ENCODE peak calls at places on chromosomes 16 and 17, in ten cellular contexts. F is ascending aorta, G is astrocyte, L is IMR-90, H is dorsolateral prefrontal cortex, V is lung, S is AG04450, D is A549, Z is colonic mucosa, N is body of pancreas. P is an unnamed sample.

GRCh38 chr17:40015005-40015997 is at the start of gene CSF3:
- DNase-seq in F (no peak), Z (peak; percentile 75), G (no peak), L (no peak), D (no peak), H (no peak), V (no peak), N (peak; percentile 55), S (no peak), P (no peak)

GRCh38 chr16:27400751-27401620 is 988 bp upstream of the IL21R start:
- DNase-seq in V (no peak), N (no peak), Z (no peak), L (peak; percentile 40), G (peak; percentile 70), F (no peak), S (no peak), H (no peak), D (no peak), P (no peak)

GRCh38 chr16:1308036-1308976 is 1.1 kb upstream of the UBE2I start:
- DNase-seq in V (no peak), G (peak; percentile 46), D (peak; percentile 90), N (no peak), H (no peak), S (no peak), L (peak; percentile 16), Z (no peak), F (no peak), P (no peak)

GRCh38 chr17:27497696-27498095 is 41.4 kb downstream of the KSR1 start:
- DNase-seq in D (no peak), G (no peak), V (no peak), N (no peak), L (no peak), H (no peak), Z (no peak), F (no peak), S (no peak), P (no peak)

GRCh38 chr16:47970291-47970931 is 185.4 kb downstream of the ABCC12 start:
- DNase-seq in H (no peak), S (peak; percentile 13), D (peak; percentile 44), F (no peak), V (no peak), Z (no peak), L (peak; percentile 47), G (peak; percentile 36), N (no peak), P (no peak)

GRCh38 chr17:38667099-38667786 is 7.5 kb downstream of the EPOP start:
- DNase-seq in N (peak; percentile 74), F (no peak), Z (peak; percentile 65), V (peak; percentile 70), D (peak; percentile 82), L (peak; percentile 70), G (peak; percentile 39), H (peak; percentile 75), S (peak; percentile 42), P (peak; percentile 49)

GRCh38 chr17:13776027-13776551 is 174.4 kb upstream of the HS3ST3A1 start:
- DNase-seq in N (no peak), S (no peak), L (no peak), H (no peak), F (no peak), D (no peak), G (no peak), Z (no peak), V (no peak), P (peak; percentile 20)

GRCh38 chr17:9151091-9151490 is 129.8 kb downstream of the NTN1 start:
- DNase-seq in N (no peak), D (no peak), H (no peak), S (no peak), L (no peak), Z (no peak), F (no peak), G (no peak), V (no peak), P (no peak)

GRCh38 chr16:4663756-4664465 is 29.5 kb upstream of the NUDT16L1 start:
- DNase-seq in G (no peak), N (no peak), S (no peak), L (no peak), F (peak; percentile 29), V (peak; percentile 51), Z (peak; percentile 60), D (no peak), H (no peak), P (peak; percentile 53)

GRCh38 chr16:84918006-84918909 is 93.1 kb downstream of the ZDHHC7 start:
- DNase-seq in G (no peak), Z (no peak), F (no peak), S (no peak), V (no peak), N (no peak), H (no peak), D (no peak), L (no peak), P (no peak)

GRCh38 chr17:38728290-38728831 is 1.8 kb upstream of the CISD3 start:
- DNase-seq in H (no peak), S (no peak), N (no peak), L (no peak), F (no peak), D (no peak), Z (no peak), V (no peak), G (no peak), P (no peak)

GRCh38 chr17:42577140-42577531 is 393 bp downstream of the PSMC3IP start:
- DNase-seq in S (no peak), D (no peak), L (no peak), G (no peak), H (no peak), N (no peak), V (no peak), F (no peak), Z (no peak), P (no peak)

DNA sequence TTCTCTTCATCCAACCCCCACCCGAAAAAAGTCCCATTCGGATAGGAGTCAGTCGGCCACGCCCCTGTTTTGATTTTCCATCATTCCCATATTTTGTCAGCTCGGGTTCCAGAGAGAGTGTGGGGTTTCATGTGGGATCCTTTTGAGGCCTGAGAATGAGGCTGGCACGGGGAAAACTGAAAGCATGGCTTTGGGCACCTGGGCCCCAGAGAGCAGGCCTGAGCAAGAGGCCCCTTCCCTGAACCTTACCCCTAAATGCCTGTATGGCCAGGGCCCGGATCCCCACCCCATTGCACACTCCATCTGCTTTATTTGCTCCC is 4.6 kb upstream of the HOXB4 start:
- DNase-seq in N (no peak), F (no peak), L (no peak), Z (no peak), V (no peak), D (no peak), S (no peak), G (no peak), H (no peak), P (no peak)
- H3K4me3 ChIP-seq in N (no peak overlapping the region), F (peak overlapping the region; percentile 67), L (peak overlapping the region; percentile 92), Z (peak overlapping the region; percentile 39), V (no peak overlapping the region), D (no peak overlapping the region), S (peak overlapping the region; percentile 90), G (peak overlapping the region; percentile 54), H (no peak overlapping the region), P (peak overlapping the region; percentile 58)

GRCh38 chr16:70728145-70728544 is 42.3 kb upstream of the MTSS2 start:
- DNase-seq in S (no peak), F (no peak), D (no peak), L (no peak), H (no peak), V (no peak), G (no peak), Z (no peak), N (no peak), P (no peak)
- TF ChIP-seq CTCF in S (no peak), F (no peak), D (no peak), L (no peak), H (no peak), V (no peak), G (no peak), Z (no peak), N (no peak), P (no peak)

DNA sequence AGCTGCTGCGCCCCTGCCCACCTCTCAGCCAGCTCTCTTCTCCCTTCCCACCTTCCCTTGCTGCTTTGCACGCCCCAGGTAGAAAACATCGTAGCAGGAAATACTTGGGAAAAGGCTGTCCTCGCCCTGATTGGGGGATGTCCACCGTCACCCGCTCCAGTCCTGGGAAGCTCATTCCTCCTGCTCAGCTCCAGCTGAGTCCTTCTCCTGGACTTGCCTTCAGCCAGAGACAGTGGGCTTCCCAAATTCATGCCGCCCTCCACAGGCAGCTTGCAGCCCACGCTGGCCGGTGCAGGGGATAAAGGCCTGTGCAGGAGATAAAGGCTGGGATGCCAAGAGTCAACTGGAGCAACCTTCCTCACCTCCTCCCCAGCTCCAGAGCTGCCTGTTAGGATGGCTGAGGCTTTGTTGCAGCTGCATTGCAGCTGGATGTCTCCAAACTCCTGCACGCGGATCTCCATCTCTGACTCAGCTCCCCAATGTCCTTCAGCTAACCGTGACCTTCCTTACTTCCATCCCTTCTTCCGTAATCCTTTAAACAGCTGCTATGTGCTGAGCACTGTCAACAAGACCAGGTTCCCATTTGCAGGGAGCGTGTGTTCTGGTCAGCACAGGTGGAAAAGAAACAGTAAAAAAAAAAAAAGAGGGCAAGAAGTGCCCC is 402.0 kb upstream of the TNRC6C start:
- DNase-seq in S (no peak), V (no peak), Z (no peak), G (no peak), D (no peak), F (no peak), H (peak; percentile 24), N (no peak), L (no peak), P (no peak)
- H3K27ac ChIP-seq in S (no peak overlapping the region), V (no peak overlapping the region), Z (no peak overlapping the region), G (no peak overlapping the region), D (no peak overlapping the region), F (no peak overlapping the region), H (peak overlapping the region; percentile 92), N (no peak overlapping the region), L (no peak overlapping the region), P (no peak overlapping the region)

GRCh38 chr17:67679721-67680120 is 38.0 kb upstream of the NOL11 start:
- DNase-seq in S (no peak), F (no peak), D (no peak), V (no peak), G (no peak), H (no peak), L (no peak), N (no peak), Z (no peak), P (no peak)

GRCh38 chr17:67680445-67681224 is 37.1 kb upstream of the NOL11 start:
- DNase-seq in H (no peak), V (no peak), L (no peak), G (no peak), S (no peak), Z (no peak), N (no peak), D (no peak), F (no peak), P (no peak)

GRCh38 chr17:67675481-67675880 is 42.3 kb upstream of the NOL11 start:
- DNase-seq in S (no peak), D (no peak), V (no peak), N (no peak), G (no peak), H (no peak), L (no peak), F (no peak), Z (no peak), P (no peak)

GRCh38 chr17:67682196-67682595 is 35.5 kb upstream of the NOL11 start:
- DNase-seq in F (no peak), N (peak; percentile 44), Z (no peak), V (no peak), H (no peak), L (no peak), G (no peak), S (no peak), D (no peak), P (no peak)

GRCh38 chr17:67679225-67679624 is 38.5 kb upstream of the NOL11 start:
- DNase-seq in S (no peak), V (no peak), F (no peak), L (no peak), N (no peak), H (no peak), D (no peak), G (no peak), Z (no peak), P (no peak)
- H3K4me3 ChIP-seq in S (no peak overlapping the region), V (no peak overlapping the region), F (no peak overlapping the region), L (no peak overlapping the region), N (no peak overlapping the region), H (no peak overlapping the region), D (no peak overlapping the region), G (no peak overlapping the region), Z (no peak overlapping the region), P (no peak overlapping the region)